ENCODE peak calls at places on chromosomes 7 and 10, in seven cellular contexts. S, N, Z, V, Q, U and D are unnamed samples.

GRCh38 chr10:44935201-44935960 is 24.2 kb upstream of the RASSF4 start:
- DNase-seq in S (no peak), N (no peak), Z (peak; percentile 98), V (peak; percentile 84), Q (no peak), U (peak; percentile 52), D (peak; percentile 89)

GRCh38 chr10:123854498-123854897 is 37.1 kb downstream of the CPXM2 start:
- DNase-seq in S (no peak), N (no peak), Z (no peak), V (no peak), Q (no peak), U (no peak), D (no peak)

GRCh38 chr10:49280001-49280408 is 19.0 kb upstream of the C10orf71 start:
- DNase-seq in S (no peak), N (no peak), Z (peak; percentile 7), V (peak; percentile 90), Q (no peak), U (peak; percentile 26), D (no peak)

GRCh38 chr7:7765422-7765821 is 47.0 kb upstream of the RPA3 start:
- DNase-seq in S (no peak), N (no peak), Z (no peak), V (no peak), Q (no peak), U (peak; percentile 91), D (no peak)

GRCh38 chr7:37441405-37441797 is 7.3 kb downstream of the ELMO1 start:
- DNase-seq in S (no peak), N (no peak), Z (no peak), V (no peak), Q (no peak), U (no peak), D (no peak)

GRCh38 chr7:30975257-30975899 is 11.6 kb downstream of the GHRHR start:
- DNase-seq in S (no peak), N (no peak), Z (no peak), V (no peak), Q (no peak), U (no peak), D (no peak)

GRCh38 chr7:47078241-47078640 is 503.7 kb downstream of the TNS3 start:
- DNase-seq in S (no peak), N (no peak), Z (peak; percentile 48), V (peak; percentile 4), Q (no peak), U (no peak), D (no peak)

GRCh38 chr10:84593546-84593945 is 265.2 kb downstream of the CCSER2 start:
- DNase-seq in S (no peak), N (no peak), Z (no peak), V (no peak), Q (no peak), U (no peak), D (no peak)

GRCh38 chr7:155918720-155919399 is 106.6 kb upstream of the SHH start:
- DNase-seq in S (peak; percentile 73), N (no peak), Z (peak; percentile 98), V (peak; percentile 89), Q (no peak), U (peak; percentile 89), D (peak; percentile 87)

GRCh38 chr10:17910144-17910789 is 41.5 kb upstream of the SLC39A12 start:
- DNase-seq in S (peak; percentile 44), N (no peak), Z (peak; percentile 54), V (peak; percentile 59), Q (peak; percentile 42), U (peak; percentile 49), D (peak; percentile 23)

GRCh38 chr7:24979470-24979862 is 512 bp downstream of the OSBPL3 start:
- DNase-seq in S (peak; percentile 38), N (peak; percentile 80), Z (no peak), V (peak; percentile 83), Q (peak; percentile 44), U (peak; percentile 55), D (no peak)

GRCh38 chr7:111919690-111920179 is 286.5 kb downstream of the DOCK4 start:
- DNase-seq in S (no peak), N (no peak), Z (peak; percentile 84), V (peak; percentile 80), Q (no peak), U (peak; percentile 17), D (peak; percentile 63)

GRCh38 chr7:139177696-139178095 is 53.3 kb upstream of the UBN2 start:
- DNase-seq in S (no peak), N (no peak), Z (no peak), V (no peak), Q (no peak), U (no peak), D (no peak)

GRCh38 chr7:42096681-42097637 is 140.1 kb downstream of the GLI3 start:
- DNase-seq in S (no peak), N (no peak), Z (peak; percentile 79), V (peak; percentile 76), Q (no peak), U (no peak), D (no peak)

GRCh38 chr10:37379991-37380390 is 254.6 kb downstream of the ANKRD30A start:
- DNase-seq in S (no peak), N (no peak), Z (no peak), V (peak; percentile 10), Q (no peak), U (peak; percentile 100), D (no peak)

GRCh38 chr7:156778201-156778600 is 114.8 kb downstream of the LMBR1 start:
- DNase-seq in S (no peak), N (no peak), Z (no peak), V (no peak), Q (no peak), U (no peak), D (no peak)

GRCh38 chr10:1552881-1553595 is 184.3 kb downstream of the ADARB2 start:
- DNase-seq in S (no peak), N (no peak), Z (no peak), V (peak; percentile 50), Q (no peak), U (no peak), D (no peak)

GRCh38 chr7:55211721-55212120 is 153.4 kb upstream of the LANCL2 start:
- DNase-seq in S (no peak), N (no peak), Z (peak; percentile 20), V (no peak), Q (no peak), U (no peak), D (no peak)

GRCh38 chr7:139738101-139738489 is 39.7 kb downstream of the HIPK2 start:
- DNase-seq in S (no peak), N (no peak), Z (no peak), V (no peak), Q (no peak), U (no peak), D (no peak)

GRCh38 chr7:99403764-99404163 is 4.6 kb downstream of the PDAP1 start:
- DNase-seq in S (no peak), N (no peak), Z (no peak), V (peak; percentile 49), Q (no peak), U (no peak), D (no peak)
- H3K36me3 ChIP-seq in S (peaks cover 57% of the 10 kb centered on the region), N (peaks cover 31% of the 10 kb centered on the region), Z (peaks cover 20% of the 10 kb centered on the region), V (peaks cover 48% of the 10 kb centered on the region), Q (peaks cover 5% of the 10 kb centered on the region), U (peaks cover 26% of the 10 kb centered on the region), D (peaks cover 5% of the 10 kb centered on the region)

GRCh38 chr10:77636967-77637473 is 588 bp downstream of the KCNMA1 start:
- DNase-seq in S (no peak), N (no peak), Z (peak; percentile 25), V (peak; percentile 92), Q (no peak), U (no peak), D (no peak)

GRCh38 chr10:77637474-77637985 is at the start of gene KCNMA1:
- DNase-seq in S (peak; percentile 41), N (no peak), Z (peak; percentile 40), V (peak; percentile 96), Q (no peak), U (no peak), D (no peak)

GRCh38 chr10:77639756-77640155 is 2.1 kb upstream of the KCNMA1 start:
- DNase-seq in S (no peak), N (no peak), Z (no peak), V (no peak), Q (no peak), U (no peak), D (no peak)

GRCh38 chr10:77638766-77639101 is 1.1 kb upstream of the KCNMA1 start:
- DNase-seq in S (no peak), N (no peak), Z (no peak), V (no peak), Q (no peak), U (no peak), D (no peak)

DNA sequence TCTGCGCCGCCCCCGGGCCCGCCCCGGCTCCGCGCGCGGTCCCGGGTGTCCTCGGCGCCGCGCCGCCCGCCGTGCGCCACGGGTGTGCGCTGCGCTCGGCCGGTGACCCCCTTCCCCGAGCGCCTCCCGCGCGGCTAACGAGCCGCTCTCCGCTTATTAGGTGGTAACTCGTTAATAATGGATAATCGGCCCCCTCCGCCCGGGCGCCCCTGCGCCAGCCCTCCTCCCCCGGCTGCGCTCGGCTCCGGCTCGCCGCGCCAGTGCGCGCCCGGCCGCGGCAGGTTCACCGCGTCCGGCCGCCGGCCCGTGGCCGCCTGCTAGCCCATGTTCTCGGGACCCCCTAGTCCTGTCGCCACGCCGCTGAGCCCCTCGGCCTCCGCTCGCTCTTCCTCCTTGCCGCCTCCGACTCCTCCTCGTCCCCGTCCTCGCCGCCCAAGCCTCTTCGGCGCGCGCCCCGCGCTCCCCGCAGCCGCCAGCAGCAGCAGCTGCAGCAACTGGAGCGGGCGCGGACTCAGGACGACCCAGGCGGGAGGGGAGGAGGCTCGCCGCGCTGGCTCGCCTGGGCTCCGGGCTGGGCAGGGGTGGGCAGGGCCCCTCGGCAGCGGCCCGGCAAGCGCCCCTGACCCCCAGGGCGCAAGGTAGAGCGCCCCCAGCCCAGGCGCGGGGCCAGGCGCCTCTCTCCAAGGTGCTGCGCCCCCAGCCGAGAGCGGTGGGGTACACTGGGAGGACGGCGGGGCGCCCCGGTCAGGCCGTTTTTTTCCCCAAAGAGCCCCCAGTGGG is 568 bp upstream of the KCNMA1 start:
- DNase-seq in S (peak; percentile 31), N (no peak), Z (peak; percentile 74), V (peak; percentile 89), Q (no peak), U (no peak), D (no peak)
- H3K27me3 ChIP-seq in S (peaks cover 33% of the 10 kb centered on the region), N (peaks cover 14% of the 10 kb centered on the region), Z (no peaks in the 10 kb centered on the region), V (no peaks in the 10 kb centered on the region), Q (peaks cover 18% of the 10 kb centered on the region), U (no peaks in the 10 kb centered on the region), D (no peaks in the 10 kb centered on the region)

GRCh38 chr7:129433823-129434171 is 435 bp upstream of the STRIP2 start:
- DNase-seq in S (no peak), N (no peak), Z (no peak), V (no peak), Q (no peak), U (no peak), D (no peak)
- TF ChIP-seq CTCF in S (peak; percentile 30), N (no peak), Z (no peak), V (peak; percentile 9), Q (no peak), U (no peak), D (peak; percentile 30)

DNA sequence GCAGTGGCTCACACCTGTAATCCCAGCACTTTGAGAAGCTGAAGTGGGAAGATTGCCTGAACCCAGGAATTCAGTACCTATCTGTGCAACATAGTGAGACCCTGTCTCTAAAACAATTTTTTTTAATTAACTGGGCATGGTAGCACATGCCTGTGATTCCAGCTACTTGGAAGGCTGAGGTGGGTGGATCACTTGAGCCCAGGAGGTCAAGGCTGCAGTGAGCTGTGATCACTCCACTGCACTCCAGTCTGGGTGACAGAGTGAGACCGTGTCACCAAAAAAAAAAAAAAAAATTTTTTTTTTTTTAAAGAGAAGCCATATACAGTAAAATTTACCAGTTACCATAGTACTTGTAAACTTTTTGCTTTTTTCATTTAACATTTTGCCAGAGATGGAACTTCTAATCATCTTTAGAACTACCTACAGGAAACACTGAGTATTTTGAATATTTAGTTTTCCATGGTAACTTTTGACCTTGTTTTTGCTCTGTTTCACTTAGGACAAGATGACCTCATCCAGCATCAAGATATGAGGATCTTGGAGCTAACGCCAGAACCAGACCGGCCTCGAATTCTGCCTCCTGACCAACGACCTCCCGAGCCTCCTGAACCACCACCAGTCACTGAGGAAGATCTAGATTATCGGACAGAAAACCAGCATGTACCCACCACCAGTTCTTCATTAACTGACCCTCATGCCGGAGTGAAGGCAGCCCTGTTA is 40.6 kb downstream of the MPLKIP start:
- DNase-seq in S (peak; percentile 32), N (no peak), Z (no peak), V (no peak), Q (no peak), U (no peak), D (no peak)
- H3K36me3 ChIP-seq in S (peaks cover 29% of the 10 kb centered on the region), N (peaks cover 35% of the 10 kb centered on the region), Z (peaks cover 9% of the 10 kb centered on the region), V (peaks cover 31% of the 10 kb centered on the region), Q (no peaks in the 10 kb centered on the region), U (peaks cover 6% of the 10 kb centered on the region), D (peaks cover 3% of the 10 kb centered on the region)